ENCODE peak calls at places on chromosomes 6 and 20, in four cellular contexts. X, Y, E and H are unnamed samples.

GRCh38 chr6:127117979-127118504 is 429 bp upstream of the RSPO3 start:
- DNase-seq in Y (peak; percentile 45), E (no peak), X (no peak), H (no peak)

GRCh38 chr20:46756419-46756818 is 47.0 kb downstream of the SLC2A10 start:
- DNase-seq in X (no peak), Y (no peak), E (no peak), H (no peak)

GRCh38 chr6:25112207-25112874 is 166.8 kb upstream of the CARMIL1 start:
- DNase-seq in X (no peak), Y (no peak), E (peak; percentile 7), H (no peak)

GRCh38 chr6:170243791-170244291 is 47.0 kb downstream of the DLL1 start:
- DNase-seq in Y (no peak), X (no peak), E (no peak), H (no peak)

GRCh38 chr6:33714385-33715040 is 3.0 kb upstream of the UQCC2 start:
- DNase-seq in X (no peak), E (no peak), Y (no peak), H (no peak)

GRCh38 chr20:25025986-25026605 is 31.8 kb downstream of the ACSS1 start:
- DNase-seq in Y (no peak), E (no peak), X (no peak), H (no peak)

GRCh38 chr6:142918339-142919042 is 26.5 kb downstream of the HIVEP2 start:
- DNase-seq in Y (no peak), E (no peak), X (no peak), H (no peak)

GRCh38 chr6:136426627-136427377 is 123.4 kb downstream of the MAP7 start:
- DNase-seq in X (no peak), E (no peak), Y (no peak), H (no peak)

GRCh38 chr6:170074907-170075306 is 216.0 kb downstream of the DLL1 start:
- DNase-seq in X (no peak), Y (no peak), E (no peak), H (no peak)

GRCh38 chr6:152635949-152636674 is 1.1 kb downstream of the SYNE1 start:
- DNase-seq in E (no peak), X (no peak), Y (peak; percentile 39), H (no peak)

GRCh38 chr6:138406443-138406842 is 2.4 kb downstream of the HEBP2 start:
- DNase-seq in E (no peak), X (no peak), Y (no peak), H (no peak)

GRCh38 chr6:128508588-128509296 is 11.7 kb downstream of the PTPRK start:
- DNase-seq in Y (peak; percentile 79), X (no peak), E (no peak), H (no peak)

GRCh38 chr6:157779705-157780604 is 43.1 kb upstream of the SNX9 start:
- DNase-seq in X (no peak), Y (no peak), E (no peak), H (no peak)

GRCh38 chr6:148743476-148743875 is 3.4 kb upstream of the UST start:
- DNase-seq in E (no peak), Y (no peak), X (no peak), H (no peak)

GRCh38 chr20:45432294-45432693 is 16.4 kb downstream of the PIGT start:
- DNase-seq in Y (no peak), X (no peak), E (no peak), H (no peak)

GRCh38 chr20:23165307-23165750 is 79.2 kb upstream of the CD93 start:
- DNase-seq in X (no peak), E (no peak), Y (no peak), H (no peak)

GRCh38 chr20:50392138-50392866 is 117.9 kb upstream of the PTPN1 start:
- DNase-seq in Y (no peak), E (no peak), X (no peak), H (no peak)

GRCh38 chr20:37880726-37881591 is 22.0 kb upstream of the VSTM2L start:
- DNase-seq in Y (no peak), X (no peak), E (peak; percentile 19), H (no peak)